ENCODE peak calls at places on chromosomes 6 and 20, in eight cellular contexts. Q, C, W, O, S, Y, D and R are unnamed samples.

GRCh38 chr20:17295151-17295726 is 68.4 kb downstream of the PCSK2 start:
- DNase-seq in S (no peak), Q (no peak), O (no peak), Y (no peak), C (no peak), W (no peak), D (no peak), R (no peak)

GRCh38 chr6:161631676-161632194 is 357.9 kb upstream of the AGPAT4 start:
- DNase-seq in C (no peak), Q (no peak), S (peak), Y (no peak), D (no peak), W (no peak), O (no peak), R (no peak)

GRCh38 chr6:42347456-42347855 is 104.3 kb downstream of the TRERF1 start:
- DNase-seq in C (no peak), Y (no peak), D (no peak), W (no peak), Q (no peak), O (no peak), S (no peak), R (no peak)

GRCh38 chr6:121791396-121792315 is 356.2 kb downstream of the GJA1 start:
- DNase-seq in Q (no peak), D (no peak), C (no peak), W (no peak), O (peak), Y (no peak), S (no peak), R (no peak)

GRCh38 chr6:30511147-30511546 is 21.8 kb downstream of the HLA-E start:
- DNase-seq in O (no peak), Y (no peak), S (no peak), D (no peak), W (no peak), C (no peak), Q (no peak), R (no peak)

GRCh38 chr6:147285087-147285855 is 81.1 kb downstream of the STXBP5 start:
- DNase-seq in D (peak), C (peak), Q (peak), O (peak), Y (peak), S (peak), W (no peak), R (no peak)

GRCh38 chr6:12249516-12250394 is 40.4 kb upstream of the EDN1 start:
- DNase-seq in O (no peak), S (no peak), Q (no peak), W (no peak), D (no peak), C (no peak), Y (no peak), R (no peak)

GRCh38 chr6:145960918-145961604 is 3.1 kb downstream of the SHPRH start:
- DNase-seq in W (no peak), D (no peak), S (no peak), C (no peak), Y (no peak), Q (no peak), O (no peak), R (peak)

GRCh38 chr6:152356659-152357058 is 280.5 kb downstream of the SYNE1 start:
- DNase-seq in D (peak), C (peak), W (no peak), Y (peak), O (peak), S (no peak), Q (peak), R (peak)

GRCh38 chr20:37190354-37190753 is 11.0 kb upstream of the MROH8 start:
- DNase-seq in Y (no peak), Q (no peak), C (no peak), S (no peak), W (no peak), D (no peak), O (no peak), R (no peak)

GRCh38 chr6:37556884-37557644 is 57.4 kb upstream of the CCDC167 start:
- DNase-seq in D (no peak), C (no peak), Q (no peak), W (no peak), S (no peak), O (no peak), Y (no peak), R (no peak)

GRCh38 chr6:51466427-51466826 is 621.0 kb downstream of the PKHD1 start:
- DNase-seq in O (peak), D (no peak), Y (no peak), C (no peak), Q (no peak), W (no peak), S (no peak), R (no peak)

GRCh38 chr6:52352239-52353008 is 9.5 kb upstream of the PAQR8 start:
- DNase-seq in O (peak), C (peak), Q (peak), D (peak), S (no peak), Y (peak), W (peak), R (peak)

GRCh38 chr20:47703748-47704147 is 81.5 kb downstream of the SULF2 start:
- DNase-seq in D (no peak), S (no peak), W (no peak), Y (no peak), C (no peak), Q (no peak), O (no peak), R (no peak)

GRCh38 chr6:10855233-10855632 is 16.9 kb upstream of the MAK start:
- DNase-seq in O (peak), C (no peak), S (no peak), Y (no peak), D (no peak), Q (no peak), W (no peak), R (peak)

GRCh38 chr20:33415948-33416347 is 14.6 kb upstream of the CDK5RAP1 start:
- DNase-seq in S (peak), Y (no peak), D (peak), W (no peak), O (peak), C (no peak), Q (peak), R (no peak)

GRCh38 chr20:43558412-43559146 is at the start of gene SGK2:
- DNase-seq in O (no peak), Q (peak), Y (no peak), C (no peak), S (no peak), D (peak), W (no peak), R (no peak)

GRCh38 chr6:166760288-166760687 is 133.2 kb upstream of the RPS6KA2 start:
- DNase-seq in Q (no peak), D (no peak), C (no peak), Y (no peak), W (no peak), O (no peak), S (no peak), R (no peak)

GRCh38 chr6:168782211-168782729 is 341.3 kb downstream of the SMOC2 start:
- DNase-seq in D (no peak), W (no peak), O (no peak), S (no peak), Q (no peak), C (no peak), Y (no peak), R (no peak)

GRCh38 chr20:12554416-12554815 is 454.4 kb upstream of the SPTLC3 start:
- DNase-seq in C (no peak), O (no peak), S (no peak), W (no peak), Y (no peak), D (no peak), Q (no peak), R (no peak)

GRCh38 chr6:41743406-41744235 is 3.6 kb downstream of the PGC start:
- DNase-seq in O (no peak), S (no peak), W (no peak), D (no peak), C (no peak), Y (no peak), Q (no peak), R (no peak)

GRCh38 chr20:42191140-42191860 is 573.1 kb upstream of the CHD6 start:
- DNase-seq in Q (no peak), Y (no peak), S (no peak), C (no peak), D (no peak), O (no peak), W (no peak), R (no peak)

GRCh38 chr6:147154454-147154853 is 49.8 kb upstream of the STXBP5 start:
- DNase-seq in Y (no peak), W (no peak), S (no peak), O (no peak), C (no peak), Q (peak), D (no peak), R (no peak)

GRCh38 chr6:108648186-108648585 is 87.5 kb downstream of the FOXO3 start:
- DNase-seq in Q (no peak), O (no peak), D (no peak), C (no peak), Y (no peak), S (no peak), W (no peak), R (peak)

GRCh38 chr20:4084721-4085120 is 69.4 kb upstream of the RNF24 start:
- DNase-seq in Q (no peak), S (no peak), O (no peak), Y (no peak), D (no peak), W (no peak), C (no peak), R (no peak)

GRCh38 chr6:132247381-132248159 is 153.7 kb downstream of the MOXD1 start:
- DNase-seq in O (no peak), W (no peak), D (no peak), C (no peak), Y (no peak), S (no peak), Q (no peak), R (no peak)

GRCh38 chr20:23101696-23102095 is 15.6 kb upstream of the CD93 start:
- DNase-seq in Y (no peak), C (no peak), D (no peak), O (no peak), W (no peak), S (no peak), Q (no peak), R (no peak)

GRCh38 chr6:34556031-34556471 is at the start of gene SPDEF:
- DNase-seq in D (no peak), Q (peak), W (no peak), S (no peak), C (no peak), O (no peak), Y (no peak), R (no peak)

GRCh38 chr6:73929421-73929820 is 233.4 kb downstream of the CD109 start:
- DNase-seq in O (no peak), S (no peak), C (no peak), D (no peak), Q (no peak), Y (peak), W (no peak), R (no peak)

GRCh38 chr6:158808918-158809678 is 10.1 kb downstream of the EZR start:
- DNase-seq in C (no peak), Q (peak), W (peak), Y (no peak), S (no peak), D (no peak), O (no peak), R (no peak)

GRCh38 chr20:46568570-46569129 is 18.2 kb upstream of the OCSTAMP start:
- DNase-seq in Y (no peak), W (no peak), D (no peak), O (no peak), S (peak), C (no peak), Q (peak), R (no peak)
- TF ChIP-seq POLR2AphosphoS5 in Y (no peak), W (no peak), D (no peak), O (no peak), S (no peak), C (no peak), Q (peak), R (no peak)

GRCh38 chr6:130362128-130362527 is 3.7 kb upstream of the TMEM200A start:
- DNase-seq in D (peak), W (no peak), S (no peak), C (no peak), O (peak), Q (peak), Y (no peak), R (no peak)

GRCh38 chr6:130355572-130355971 is 10.2 kb upstream of the TMEM200A start:
- DNase-seq in W (no peak), O (no peak), C (no peak), D (no peak), Q (no peak), Y (no peak), S (no peak), R (no peak)

GRCh38 chr6:130364224-130364780 is 1.5 kb upstream of the TMEM200A start:
- DNase-seq in W (no peak), C (no peak), S (no peak), D (no peak), Y (no peak), Q (no peak), O (no peak), R (no peak)

GRCh38 chr6:130357436-130357835 is 8.4 kb upstream of the TMEM200A start:
- DNase-seq in Q (no peak), S (no peak), W (no peak), D (no peak), C (no peak), O (no peak), Y (no peak), R (no peak)

GRCh38 chr6:130359736-130360135 is 6.1 kb upstream of the TMEM200A start:
- DNase-seq in Y (no peak), C (no peak), W (no peak), O (no peak), D (no peak), S (no peak), Q (no peak), R (no peak)
- TF ChIP-seq REST in Y (no peak), C (no peak), W (no peak), O (no peak), D (no peak), S (no peak), Q (no peak), R (no peak)

GRCh38 chr6:137903274-137903932 is 36.3 kb downstream of the TNFAIP3 start:
- DNase-seq in S (no peak), W (no peak), O (no peak), Y (no peak), Q (no peak), D (no peak), C (no peak), R (no peak)

GRCh38 chr6:137907170-137907569 is 40.1 kb downstream of the TNFAIP3 start:
- DNase-seq in S (no peak), O (no peak), C (no peak), W (no peak), D (no peak), Q (no peak), Y (no peak), R (no peak)

GRCh38 chr6:137903933-137904821 is 37.1 kb downstream of the TNFAIP3 start:
- DNase-seq in D (peak), Q (peak), Y (peak), C (no peak), W (no peak), S (no peak), O (no peak), R (peak)

GRCh38 chr6:137906020-137906472 is 39.0 kb downstream of the TNFAIP3 start:
- DNase-seq in S (no peak), C (no peak), Q (no peak), D (no peak), W (no peak), Y (no peak), O (no peak), R (no peak)

DNA sequence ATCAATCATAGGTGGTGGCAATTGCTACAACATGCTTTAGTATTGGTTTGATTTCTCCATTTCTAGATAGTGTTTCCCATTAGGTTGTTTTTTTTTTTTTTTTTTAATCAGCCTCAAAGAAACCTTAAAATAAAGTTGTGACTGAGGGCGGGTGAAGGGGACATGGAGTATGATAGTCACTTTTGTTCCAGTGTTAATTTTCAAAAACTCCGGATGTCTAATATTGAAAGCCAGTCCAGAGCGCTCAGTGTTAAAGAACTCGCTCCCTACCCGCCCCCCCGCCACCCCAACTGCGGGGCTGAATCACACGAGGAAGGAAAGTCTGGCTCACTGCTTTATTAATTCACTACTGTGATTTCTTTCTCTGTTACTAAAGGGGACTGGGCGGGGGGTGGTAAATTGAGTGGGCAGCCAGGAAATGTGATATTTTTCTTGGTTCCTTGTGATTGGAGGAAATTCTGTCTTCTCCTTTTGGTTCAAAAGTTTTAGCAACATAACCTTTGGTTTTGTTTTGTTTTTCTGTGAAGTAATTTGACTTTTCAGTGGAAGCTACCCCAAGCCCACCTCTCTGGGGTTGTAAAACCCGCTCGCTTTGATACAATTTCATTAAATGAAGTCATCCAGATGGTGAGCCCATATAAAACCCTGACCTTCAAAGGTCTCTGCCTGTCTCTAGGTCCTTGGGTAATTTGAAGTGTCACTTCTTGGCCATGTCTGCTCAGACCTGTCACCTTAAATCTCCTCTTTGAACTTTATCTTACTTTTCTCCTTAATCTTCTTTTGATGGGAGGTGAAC is 38.0 kb downstream of the TNFAIP3 start:
- DNase-seq in O (no peak), D (peak), Y (no peak), C (no peak), Q (no peak), S (no peak), W (no peak), R (no peak)
- TF ChIP-seq POLR2AphosphoS5 in O (no peak), D (no peak), Y (no peak), C (no peak), Q (no peak), S (no peak), W (no peak), R (no peak)

GRCh38 chr6:7203939-7204338 is 96.2 kb downstream of the RREB1 start:
- DNase-seq in W (no peak), O (no peak), D (no peak), S (no peak), C (no peak), Q (no peak), Y (no peak), R (no peak)

GRCh38 chr6:7204726-7205125 is 97.0 kb downstream of the RREB1 start:
- DNase-seq in O (no peak), Y (no peak), W (no peak), Q (no peak), D (no peak), C (no peak), S (no peak), R (no peak)

GRCh38 chr6:7201444-7201731 is 93.6 kb downstream of the RREB1 start:
- DNase-seq in S (no peak), Q (no peak), C (no peak), D (peak), Y (no peak), O (no peak), W (no peak), R (no peak)

GRCh38 chr6:7200598-7201443 is 93.1 kb downstream of the RREB1 start:
- DNase-seq in Q (peak), Y (no peak), S (no peak), W (no peak), D (peak), C (no peak), O (no peak), R (no peak)

DNA sequence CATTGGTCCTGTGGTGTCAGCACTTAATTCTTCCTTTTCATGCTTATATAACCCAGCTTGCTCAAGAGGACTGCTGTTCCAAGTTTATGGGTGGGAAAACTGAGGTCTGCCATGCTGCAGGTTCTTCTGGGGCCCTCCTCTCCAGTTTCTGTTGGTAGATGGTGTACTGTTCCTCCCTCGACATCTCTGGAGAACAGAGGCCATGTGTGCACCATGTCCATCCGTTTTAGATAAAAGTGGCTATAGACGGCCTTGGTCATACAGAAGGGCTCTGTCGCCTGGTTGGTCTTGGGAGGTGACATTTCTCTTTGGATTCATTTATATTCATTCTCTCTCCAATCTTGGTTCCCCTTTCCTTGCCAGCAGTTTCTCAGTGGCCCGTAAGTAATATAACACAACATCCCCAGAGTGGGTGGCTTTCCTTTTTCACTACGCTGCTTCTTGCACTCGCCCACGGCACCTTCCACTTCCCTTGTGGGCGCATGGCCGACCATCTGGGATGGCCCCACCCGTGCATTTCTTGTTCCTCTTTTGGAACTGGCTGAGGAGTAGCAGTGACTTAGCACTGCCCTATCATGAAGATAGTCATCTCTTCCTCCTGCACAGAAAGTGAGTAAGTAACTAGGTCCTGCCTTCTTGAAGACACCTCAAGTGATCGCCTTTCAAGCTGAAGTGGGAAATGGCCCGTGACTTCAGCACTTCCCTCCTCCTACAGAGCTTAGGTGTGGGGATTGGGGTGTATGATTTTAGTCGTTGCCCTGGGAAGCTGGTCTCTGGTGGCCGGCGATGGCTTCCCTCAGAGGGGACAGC is 94.2 kb downstream of the RREB1 start:
- DNase-seq in S (no peak), D (peak), O (no peak), Q (no peak), Y (no peak), C (no peak), W (peak), R (peak)
- TF ChIP-seq REST in S (no peak), D (peak), O (no peak), Q (no peak), Y (no peak), C (no peak), W (no peak), R (no peak)

GRCh38 chr6:35905141-35905785 is 15.6 kb downstream of the SRPK1 start:
- DNase-seq in Q (no peak), W (no peak), Y (no peak), S (no peak), C (no peak), D (no peak), O (no peak), R (no peak)
- TF ChIP-seq POLR2AphosphoS5 in Q (no peak), W (no peak), Y (no peak), S (no peak), C (no peak), D (no peak), O (no peak), R (no peak)

GRCh38 chr6:125193208-125193607 is 39.6 kb downstream of the TPD52L1 start:
- DNase-seq in W (no peak), C (no peak), S (no peak), Y (no peak), Q (no peak), D (no peak), O (no peak), R (no peak)
- TF ChIP-seq REST in W (no peak), C (no peak), S (no peak), Y (no peak), Q (no peak), D (no peak), O (no peak), R (no peak)

GRCh38 chr6:155314092-155314772 is at the start of gene TFB1M:
- DNase-seq in Y (peak), D (peak), O (peak), W (peak), C (peak), S (peak), Q (peak), R (peak)
- TF ChIP-seq POLR2AphosphoS5 in Y (peak), D (peak), O (peak), W (peak), C (no peak), S (peak), Q (peak), R (peak)

DNA sequence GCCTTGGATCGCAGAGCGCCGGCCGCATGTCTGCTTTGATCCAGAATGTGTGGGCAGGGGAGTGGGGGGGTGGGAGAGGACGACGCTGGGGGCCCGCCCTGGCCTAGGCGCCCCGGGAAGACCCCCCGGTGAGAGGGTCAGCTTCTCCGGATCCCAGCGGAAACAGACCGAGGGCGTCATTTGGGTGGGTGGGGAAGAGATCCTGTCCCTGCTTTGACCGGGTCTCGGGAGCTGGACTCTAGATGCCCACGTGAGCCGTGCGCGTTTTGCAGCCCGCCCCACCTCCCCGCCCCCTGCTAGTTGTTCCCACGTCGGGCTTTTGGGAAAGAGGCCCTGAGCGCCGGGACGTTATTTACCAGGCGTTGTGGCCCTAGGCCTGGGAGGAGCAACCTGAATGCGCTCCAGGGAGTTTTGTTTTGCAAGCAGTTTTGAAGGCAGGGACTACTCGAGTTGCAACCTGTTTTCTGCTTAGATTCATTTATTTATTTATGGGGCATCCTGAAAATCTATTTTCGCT is 1.5 kb downstream of the DSP start:
- DNase-seq in O (peak), C (no peak), W (no peak), Y (peak), D (no peak), Q (peak), S (peak), R (peak)
- TF ChIP-seq REST in O (no peak), C (no peak), W (no peak), Y (no peak), D (no peak), Q (no peak), S (no peak), R (no peak)

GRCh38 chr6:136607204-136607931 is 57.1 kb upstream of the MAP7 start:
- DNase-seq in Q (peak), O (no peak), S (no peak), Y (no peak), C (peak), D (no peak), W (no peak), R (no peak)
- TF ChIP-seq POLR2AphosphoS5 in Q (no peak), O (no peak), S (no peak), Y (no peak), C (peak), D (no peak), W (no peak), R (no peak)